ENCODE peak calls at places on chromosomes 1 and 21, in seven cellular contexts. K is mesenchymal stem cell, E is IMR-90, G is neuronal stem cell, N is mesendoderm, A is H9, V is trophoblast cell. F is an unnamed sample.

GRCh38 chr1:182263706-182264105 is 127.9 kb downstream of the GLUL start:
- DNase-seq in E (no peak), A (no peak), V (no peak), K (no peak), N (no peak), G (no peak), F (no peak)

GRCh38 chr1:164659621-164660414 is 100.8 kb downstream of the PBX1 start:
- DNase-seq in E (no peak), N (no peak), K (no peak), A (peak), V (peak), G (no peak), F (no peak)

GRCh38 chr1:29096255-29096896 is 27.3 kb downstream of the TMEM200B start:
- DNase-seq in V (no peak), G (no peak), K (no peak), N (no peak), A (no peak), E (no peak), F (no peak)

GRCh38 chr1:182935716-182936115 is 17.2 kb downstream of the SHCBP1L start:
- DNase-seq in E (no peak), V (no peak), G (no peak), A (no peak), K (no peak), N (no peak), F (no peak)

GRCh38 chr21:26982767-26983166 is 15.9 kb upstream of the ADAMTS5 start:
- DNase-seq in E (peak), N (no peak), V (no peak), G (no peak), K (no peak), A (no peak), F (no peak)

GRCh38 chr21:41947596-41948403 is 6.0 kb downstream of the C2CD2 start:
- DNase-seq in A (no peak), N (no peak), K (no peak), V (no peak), G (no peak), E (peak), F (no peak)

GRCh38 chr1:201750934-201751333 is 78.0 kb upstream of the IPO9 start:
- DNase-seq in G (no peak), N (no peak), V (peak), E (peak), K (peak), A (no peak), F (no peak)

GRCh38 chr1:2354511-2355407 is 36.6 kb downstream of the MORN1 start:
- DNase-seq in A (no peak), E (no peak), K (no peak), N (no peak), V (no peak), G (no peak), F (no peak)

GRCh38 chr21:38544681-38545080 is 46.4 kb upstream of the ERG start:
- DNase-seq in K (peak), E (no peak), V (no peak), A (no peak), N (no peak), G (no peak), F (no peak)

GRCh38 chr1:93345633-93346471 is at the start of gene DR1:
- DNase-seq in V (peak), A (peak), G (peak), K (peak), E (peak), N (peak), F (peak)
- H3K4ac ChIP-seq in V (peak), A (no peak), G (no peak), K (peak), E (peak), N (peak), F (peak)

DNA sequence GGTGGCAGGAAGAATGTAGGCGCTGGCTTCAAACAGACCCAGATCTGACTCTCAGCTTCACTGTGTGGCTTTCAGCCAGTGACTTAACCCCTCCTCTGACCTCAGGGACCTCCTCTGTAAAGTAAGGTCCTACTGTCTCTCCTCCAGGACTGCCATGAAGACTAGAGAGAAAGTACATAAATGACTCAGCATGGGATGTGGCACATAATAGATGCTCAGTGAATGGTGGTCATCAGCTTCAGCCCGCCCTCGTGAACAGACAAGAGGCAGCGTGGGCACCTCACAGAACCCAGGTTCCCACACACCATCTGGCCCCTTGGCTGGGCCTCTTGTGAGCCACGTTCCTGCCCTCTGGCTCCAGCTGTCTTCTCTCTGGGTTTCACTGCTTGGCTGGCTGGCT is 126.0 kb downstream of the SYF2 start:
- DNase-seq in V (no peak), N (no peak), E (no peak), G (no peak), K (peak), A (no peak), F (no peak)
- H3K4ac ChIP-seq in V (no peak), N (no peak), E (no peak), G (no peak), K (no peak), A (no peak), F (no peak)

GRCh38 chr1:86776108-86776507 is 71.7 kb downstream of the SH3GLB1 start:
- DNase-seq in V (no peak), K (no peak), A (no peak), G (no peak), N (no peak), E (no peak), F (no peak)
- H3K4ac ChIP-seq in V (no peak), K (no peak), A (no peak), G (no peak), N (no peak), E (no peak), F (no peak)

DNA sequence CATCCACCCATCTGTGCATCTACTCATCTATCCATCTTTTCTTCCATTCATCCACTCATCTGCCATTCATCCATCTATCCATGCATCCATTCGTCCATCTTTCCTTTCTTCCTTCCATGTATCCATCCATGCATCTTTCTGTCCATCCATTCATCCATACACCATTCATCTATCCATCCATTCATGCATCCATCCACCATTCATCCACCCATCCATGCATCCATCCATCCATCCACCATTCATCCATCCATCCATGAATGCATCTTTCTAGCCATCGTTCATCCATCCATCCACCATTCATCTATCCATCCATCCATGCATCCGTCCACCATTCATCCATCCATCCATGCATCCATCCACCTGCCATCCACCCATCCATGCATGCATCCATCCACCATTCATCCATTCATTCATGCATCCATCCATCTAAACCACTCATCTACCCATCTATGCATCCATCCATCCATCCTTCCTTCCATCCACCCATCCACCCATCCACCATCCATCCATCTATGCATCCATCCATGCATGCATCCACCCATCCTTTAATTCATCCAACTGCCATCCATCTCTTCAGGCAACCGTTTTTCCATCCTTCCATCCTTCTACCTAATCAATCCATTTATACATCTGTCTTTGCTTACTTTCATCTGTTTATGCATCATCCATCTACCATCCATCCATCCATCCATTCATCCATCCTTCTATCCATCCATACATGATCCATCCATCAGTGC is 87.1 kb downstream of the TRIM11 start:
- DNase-seq in K (no peak), V (no peak), A (no peak), G (no peak), E (no peak), N (no peak), F (no peak)
- H3K4ac ChIP-seq in K (no peak), V (no peak), A (no peak), G (no peak), E (no peak), N (no peak), F (no peak)

GRCh38 chr1:237981223-237981622 is 90.5 kb upstream of the ZP4 start:
- DNase-seq in N (no peak), G (no peak), E (no peak), A (no peak), K (no peak), V (no peak), F (no peak)
- H3K4ac ChIP-seq in N (no peak), G (no peak), E (no peak), A (no peak), K (no peak), V (no peak), F (no peak)

GRCh38 chr1:223209992-223210785 is 67.1 kb upstream of the TLR5 start:
- DNase-seq in A (no peak), E (no peak), G (no peak), N (no peak), V (no peak), K (no peak), F (no peak)
- H3K4ac ChIP-seq in A (no peak), E (no peak), G (no peak), N (no peak), V (no peak), K (no peak), F (no peak)

DNA sequence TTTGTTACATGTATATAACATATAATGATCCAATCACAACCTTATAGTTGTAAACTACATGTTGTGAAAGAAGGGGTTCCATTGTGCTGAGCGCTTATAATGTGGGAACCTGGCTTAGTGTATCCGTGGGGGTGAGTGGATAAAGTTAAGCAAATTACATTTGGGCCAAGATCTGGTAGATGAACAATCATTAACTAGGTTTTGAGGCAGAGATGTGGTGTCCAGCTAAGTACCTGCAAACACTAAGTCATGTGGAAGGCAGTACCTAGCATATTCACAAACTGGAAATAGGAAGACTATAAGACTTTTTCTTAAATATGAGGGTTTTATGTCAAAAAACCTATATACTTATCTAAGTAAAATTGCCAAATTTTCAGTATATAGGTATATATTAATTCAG is 167.2 kb upstream of the PDE4B start:
- DNase-seq in K (no peak), A (no peak), N (no peak), G (no peak), V (no peak), E (no peak), F (no peak)
- H3K4ac ChIP-seq in K (no peak), A (no peak), N (no peak), G (no peak), V (no peak), E (no peak), F (no peak)